ENCODE peak calls at places on chromosomes 1 and 21, in nine cellular contexts. P is left colon; E is astrocyte of the cerebellum; L is fibroblast of the aortic adventitia; Q is effector CD4-positive, alpha-beta T cell; I is Panc1; W is adipocyte; O is heart left ventricle; Z is hepatic stellate cell. T is an unnamed sample.

GRCh38 chr21:36210779-36211659 is 54.4 kb downstream of the DOP1B start:
- DNase-seq in O (no peak), P (no peak), I (no peak), Z (no peak), Q (no peak), E (no peak), L (no peak), W (peak), T (no peak)

GRCh38 chr1:36351222-36351977 is 28.0 kb upstream of the EVA1B start:
- DNase-seq in L (peak), Q (no peak), Z (peak), I (no peak), E (peak), O (no peak), P (no peak), W (peak), T (peak)

GRCh38 chr1:9852410-9853301 is 28.9 kb upstream of the CLSTN1 start:
- DNase-seq in Q (no peak), P (no peak), L (peak), O (no peak), W (peak), Z (peak), I (no peak), E (peak), T (no peak)

GRCh38 chr1:25616932-25617625 is 488 bp downstream of the MAN1C1 start:
- DNase-seq in Q (peak), I (no peak), W (peak), O (peak), L (no peak), P (peak), Z (no peak), E (no peak), T (no peak)

GRCh38 chr1:8412183-8412831 is 94.4 kb downstream of the SLC45A1 start:
- DNase-seq in E (peak), O (no peak), P (no peak), Z (peak), Q (no peak), I (peak), L (peak), W (peak), T (no peak)

GRCh38 chr1:84842748-84843231 is 50.2 kb downstream of the LPAR3 start:
- DNase-seq in Q (no peak), E (no peak), L (peak), P (no peak), W (peak), O (no peak), I (no peak), Z (no peak), T (no peak)

GRCh38 chr1:87226341-87226760 is 102.3 kb upstream of the LMO4 start:
- DNase-seq in E (peak), I (peak), W (peak), O (peak), Q (no peak), Z (peak), P (peak), L (peak), T (peak)

GRCh38 chr1:95230768-95231191 is 3.2 kb upstream of the RWDD3 start:
- DNase-seq in P (no peak), Q (no peak), I (no peak), E (no peak), O (no peak), W (no peak), L (no peak), Z (no peak), T (no peak)

GRCh38 chr1:33120436-33121231 is 39.7 kb downstream of the AZIN2 start:
- DNase-seq in Q (no peak), Z (no peak), P (no peak), E (no peak), I (no peak), W (no peak), O (no peak), L (no peak), T (no peak)

GRCh38 chr21:26388731-26389231 is 184.3 kb downstream of the CYYR1 start:
- DNase-seq in O (no peak), P (no peak), I (peak), W (peak), L (peak), Z (peak), E (no peak), Q (no peak), T (peak)

GRCh38 chr1:35663434-35663833 is 22.1 kb upstream of the PSMB2 start:
- DNase-seq in O (no peak), Q (no peak), W (no peak), P (no peak), L (no peak), Z (no peak), E (no peak), I (no peak), T (no peak)

GRCh38 chr21:27134513-27134912 is 167.6 kb upstream of the ADAMTS5 start:
- DNase-seq in W (no peak), Q (no peak), L (no peak), O (no peak), I (no peak), E (no peak), P (no peak), Z (no peak), T (no peak)

GRCh38 chr1:154429118-154429517 is 24.0 kb downstream of the IL6R start:
- DNase-seq in Z (no peak), I (no peak), P (no peak), E (no peak), W (no peak), L (no peak), O (no peak), Q (no peak), T (no peak)

GRCh38 chr1:3717041-3717714 is 35.1 kb upstream of the CCDC27 start:
- DNase-seq in Q (no peak), L (no peak), W (no peak), O (no peak), Z (no peak), P (no peak), E (no peak), I (no peak), T (no peak)

GRCh38 chr1:175797576-175797975 is 54.2 kb upstream of the TNR start:
- DNase-seq in Q (no peak), I (no peak), W (no peak), O (no peak), Z (no peak), P (no peak), E (no peak), L (no peak), T (no peak)

GRCh38 chr1:94413311-94413710 is 4.9 kb upstream of the ABCD3 start:
- DNase-seq in L (no peak), W (no peak), O (no peak), Q (no peak), E (no peak), P (no peak), I (no peak), Z (no peak), T (no peak)

GRCh38 chr1:65792671-65793358 is at the start of gene PDE4B:
- DNase-seq in P (peak), W (peak), O (no peak), I (no peak), E (no peak), Z (peak), Q (no peak), L (no peak), T (no peak)

GRCh38 chr1:201379733-201380242 is 2.3 kb upstream of the TNNT2 start:
- DNase-seq in Z (no peak), L (no peak), I (no peak), E (no peak), P (no peak), Q (no peak), W (no peak), O (no peak), T (no peak)

GRCh38 chr1:41361495-41362356 is 492 bp downstream of the FOXO6 start:
- DNase-seq in O (peak), Q (no peak), E (no peak), W (peak), I (no peak), Z (peak), P (peak), L (no peak), T (no peak)

GRCh38 chr1:198858026-198858425 is 219.2 kb downstream of the PTPRC start:
- DNase-seq in E (no peak), L (no peak), I (no peak), P (no peak), W (no peak), Z (no peak), O (no peak), Q (no peak), T (no peak)

GRCh38 chr1:207918016-207918415 is 7.1 kb upstream of the CD34 start:
- DNase-seq in L (no peak), Q (no peak), E (no peak), P (no peak), W (no peak), O (no peak), I (no peak), Z (no peak), T (no peak)

GRCh38 chr1:186374313-186375151 is 521 bp downstream of the TPR start:
- DNase-seq in P (peak), Q (peak), L (peak), W (peak), I (no peak), E (peak), O (peak), Z (peak), T (peak)

GRCh38 chr1:117093870-117094621 is 27.5 kb downstream of the TRIM45 start:
- DNase-seq in I (no peak), E (peak), W (peak), O (no peak), P (peak), L (peak), Z (peak), Q (peak), T (no peak)

GRCh38 chr1:25122747-25123146 is 109.6 kb downstream of the SYF2 start:
- DNase-seq in E (no peak), W (no peak), P (no peak), I (no peak), Q (no peak), O (peak), L (no peak), Z (no peak), T (no peak)

GRCh38 chr1:234724517-234725176 is 114.7 kb upstream of the IRF2BP2 start:
- DNase-seq in W (no peak), O (peak), Q (peak), L (no peak), Z (no peak), I (no peak), P (peak), E (peak), T (no peak)

GRCh38 chr1:33445108-33445507 is 14.2 kb upstream of the PHC2 start:
- DNase-seq in O (no peak), W (no peak), Q (no peak), I (no peak), P (no peak), L (no peak), Z (no peak), E (no peak), T (no peak)

GRCh38 chr1:219555031-219555667 is 57.8 kb downstream of the ZC3H11B start:
- DNase-seq in Z (no peak), L (peak), P (no peak), E (peak), Q (no peak), I (no peak), O (no peak), W (peak), T (no peak)

GRCh38 chr21:31213787-31214186 is 130.3 kb downstream of the TIAM1 start:
- DNase-seq in L (peak), Z (no peak), E (no peak), O (no peak), Q (no peak), P (no peak), I (no peak), W (no peak), T (no peak)

GRCh38 chr1:153532769-153533599 is 2.8 kb downstream of the S100A6 start:
- DNase-seq in Z (peak), O (peak), P (peak), I (no peak), E (peak), Q (peak), L (peak), W (peak), T (peak)

GRCh38 chr1:70486676-70487470 is 75.8 kb downstream of the CTH start:
- DNase-seq in Z (peak), E (peak), P (no peak), W (peak), L (peak), Q (no peak), O (peak), I (no peak), T (no peak)

GRCh38 chr1:2625311-2625710 is 7.5 kb downstream of the MMEL1 start:
- DNase-seq in E (no peak), W (no peak), O (no peak), I (no peak), P (no peak), Q (no peak), Z (no peak), L (no peak), T (no peak)